ENCODE peak calls at places on chromosome 14, in nine cellular contexts. One of them, this sample, is unnamed.

GRCh38 chr14:106694638-106695393 is 1168.4 kb downstream of the TMEM121 start:
- DNase-seq in iPS-NIHi11: no peak
- DNase-seq in AG04449: no peak
- DNase-seq in CD8-positive, alpha-beta memory T cell: peak; percentile 51
- DNase-seq in epithelial cell of esophagus: peak; percentile 41
- DNase-seq in CD4-positive, CD25-positive, alpha-beta regulatory T cell: peak; percentile 30
- DNase-seq in stimulated activated CD4-positive, alpha-beta T cell treated with anti-CD3 and anti-CD28 coated beads, Interleukin-1b, Interleukin-23, amount 100 ng/mL, for 4 hours: peak; percentile 37
- DNase-seq in NCI-H774: peak; percentile 14
- DNase-seq in EL: no peak
- DNase-seq in this sample: no peak

GRCh38 chr14:21711360-21711961 is 37.8 kb upstream of the OR4E1 start:
- DNase-seq in iPS-NIHi11: peak; percentile 62
- DNase-seq in AG04449: peak; percentile 4
- DNase-seq in CD8-positive, alpha-beta memory T cell: no peak
- DNase-seq in epithelial cell of esophagus: peak; percentile 60
- DNase-seq in CD4-positive, CD25-positive, alpha-beta regulatory T cell: peak; percentile 46
- DNase-seq in stimulated activated CD4-positive, alpha-beta T cell treated with anti-CD3 and anti-CD28 coated beads, Interleukin-1b, Interleukin-23, amount 100 ng/mL, for 4 hours: no peak
- DNase-seq in NCI-H774: no peak
- DNase-seq in EL: peak; percentile 48
- DNase-seq in this sample: peak; percentile 71

GRCh38 chr14:89813485-89814080 is 140.9 kb downstream of the EFCAB11 start:
- DNase-seq in iPS-NIHi11: peak; percentile 37
- DNase-seq in AG04449: peak; percentile 96
- DNase-seq in CD8-positive, alpha-beta memory T cell: no peak
- DNase-seq in epithelial cell of esophagus: peak; percentile 60
- DNase-seq in CD4-positive, CD25-positive, alpha-beta regulatory T cell: no peak
- DNase-seq in stimulated activated CD4-positive, alpha-beta T cell treated with anti-CD3 and anti-CD28 coated beads, Interleukin-1b, Interleukin-23, amount 100 ng/mL, for 4 hours: no peak
- DNase-seq in NCI-H774: no peak
- DNase-seq in EL: peak; percentile 94
- DNase-seq in this sample: no peak

GRCh38 chr14:54550514-54550913 is 16.4 kb upstream of the SAMD4A start:
- DNase-seq in iPS-NIHi11: no peak
- DNase-seq in AG04449: no peak
- DNase-seq in CD8-positive, alpha-beta memory T cell: no peak
- DNase-seq in epithelial cell of esophagus: no peak
- DNase-seq in CD4-positive, CD25-positive, alpha-beta regulatory T cell: no peak
- DNase-seq in stimulated activated CD4-positive, alpha-beta T cell treated with anti-CD3 and anti-CD28 coated beads, Interleukin-1b, Interleukin-23, amount 100 ng/mL, for 4 hours: no peak
- DNase-seq in NCI-H774: no peak
- DNase-seq in EL: no peak
- DNase-seq in this sample: no peak

GRCh38 chr14:38197001-38197760 is 10.5 kb upstream of the SSTR1 start:
- DNase-seq in iPS-NIHi11: no peak
- DNase-seq in AG04449: no peak
- DNase-seq in CD8-positive, alpha-beta memory T cell: no peak
- DNase-seq in epithelial cell of esophagus: no peak
- DNase-seq in CD4-positive, CD25-positive, alpha-beta regulatory T cell: peak; percentile 31
- DNase-seq in stimulated activated CD4-positive, alpha-beta T cell treated with anti-CD3 and anti-CD28 coated beads, Interleukin-1b, Interleukin-23, amount 100 ng/mL, for 4 hours: no peak
- DNase-seq in NCI-H774: peak; percentile 9
- DNase-seq in EL: peak; percentile 27
- DNase-seq in this sample: peak; percentile 13

GRCh38 chr14:34851395-34851794 is 23.8 kb downstream of the BAZ1A start:
- DNase-seq in iPS-NIHi11: no peak
- DNase-seq in AG04449: no peak
- DNase-seq in CD8-positive, alpha-beta memory T cell: no peak
- DNase-seq in epithelial cell of esophagus: peak; percentile 83
- DNase-seq in CD4-positive, CD25-positive, alpha-beta regulatory T cell: no peak
- DNase-seq in stimulated activated CD4-positive, alpha-beta T cell treated with anti-CD3 and anti-CD28 coated beads, Interleukin-1b, Interleukin-23, amount 100 ng/mL, for 4 hours: no peak
- DNase-seq in NCI-H774: no peak
- DNase-seq in EL: no peak
- DNase-seq in this sample: peak; percentile 74

GRCh38 chr14:78135450-78135891 is 34.7 kb upstream of the NRXN3 start:
- DNase-seq in iPS-NIHi11: no peak
- DNase-seq in AG04449: no peak
- DNase-seq in CD8-positive, alpha-beta memory T cell: no peak
- DNase-seq in epithelial cell of esophagus: peak; percentile 84
- DNase-seq in CD4-positive, CD25-positive, alpha-beta regulatory T cell: no peak
- DNase-seq in stimulated activated CD4-positive, alpha-beta T cell treated with anti-CD3 and anti-CD28 coated beads, Interleukin-1b, Interleukin-23, amount 100 ng/mL, for 4 hours: no peak
- DNase-seq in NCI-H774: no peak
- DNase-seq in EL: peak; percentile 37
- DNase-seq in this sample: no peak

GRCh38 chr14:105180598-105181528 is at the start of gene NUDT14:
- DNase-seq in iPS-NIHi11: peak; percentile 99
- DNase-seq in AG04449: no peak
- DNase-seq in CD8-positive, alpha-beta memory T cell: peak; percentile 77
- DNase-seq in epithelial cell of esophagus: peak; percentile 83
- DNase-seq in CD4-positive, CD25-positive, alpha-beta regulatory T cell: peak; percentile 76
- DNase-seq in stimulated activated CD4-positive, alpha-beta T cell treated with anti-CD3 and anti-CD28 coated beads, Interleukin-1b, Interleukin-23, amount 100 ng/mL, for 4 hours: peak; percentile 86
- DNase-seq in NCI-H774: peak; percentile 72
- DNase-seq in EL: peak; percentile 56
- DNase-seq in this sample: peak; percentile 72

GRCh38 chr14:38211258-38211735 is 3.6 kb downstream of the SSTR1 start:
- DNase-seq in iPS-NIHi11: no peak
- DNase-seq in AG04449: no peak
- DNase-seq in CD8-positive, alpha-beta memory T cell: no peak
- DNase-seq in epithelial cell of esophagus: no peak
- DNase-seq in CD4-positive, CD25-positive, alpha-beta regulatory T cell: no peak
- DNase-seq in stimulated activated CD4-positive, alpha-beta T cell treated with anti-CD3 and anti-CD28 coated beads, Interleukin-1b, Interleukin-23, amount 100 ng/mL, for 4 hours: no peak
- DNase-seq in NCI-H774: no peak
- DNase-seq in EL: peak; percentile 38
- DNase-seq in this sample: peak; percentile 41

GRCh38 chr14:69540654-69541335 is 33.9 kb downstream of the CCDC177 start:
- DNase-seq in iPS-NIHi11: no peak
- DNase-seq in AG04449: no peak
- DNase-seq in CD8-positive, alpha-beta memory T cell: no peak
- DNase-seq in epithelial cell of esophagus: no peak
- DNase-seq in CD4-positive, CD25-positive, alpha-beta regulatory T cell: no peak
- DNase-seq in stimulated activated CD4-positive, alpha-beta T cell treated with anti-CD3 and anti-CD28 coated beads, Interleukin-1b, Interleukin-23, amount 100 ng/mL, for 4 hours: no peak
- DNase-seq in NCI-H774: no peak
- DNase-seq in EL: no peak
- DNase-seq in this sample: no peak

GRCh38 chr14:60381909-60382308 is 104.0 kb downstream of the C14orf39 start:
- DNase-seq in iPS-NIHi11: no peak
- DNase-seq in AG04449: no peak
- DNase-seq in CD8-positive, alpha-beta memory T cell: no peak
- DNase-seq in epithelial cell of esophagus: no peak
- DNase-seq in CD4-positive, CD25-positive, alpha-beta regulatory T cell: no peak
- DNase-seq in stimulated activated CD4-positive, alpha-beta T cell treated with anti-CD3 and anti-CD28 coated beads, Interleukin-1b, Interleukin-23, amount 100 ng/mL, for 4 hours: no peak
- DNase-seq in NCI-H774: no peak
- DNase-seq in EL: no peak
- DNase-seq in this sample: no peak

GRCh38 chr14:79246200-79246599 is 965.1 kb downstream of the DIO2 start:
- DNase-seq in iPS-NIHi11: no peak
- DNase-seq in AG04449: no peak
- DNase-seq in CD8-positive, alpha-beta memory T cell: no peak
- DNase-seq in epithelial cell of esophagus: no peak
- DNase-seq in CD4-positive, CD25-positive, alpha-beta regulatory T cell: no peak
- DNase-seq in stimulated activated CD4-positive, alpha-beta T cell treated with anti-CD3 and anti-CD28 coated beads, Interleukin-1b, Interleukin-23, amount 100 ng/mL, for 4 hours: no peak
- DNase-seq in NCI-H774: no peak
- DNase-seq in EL: no peak
- DNase-seq in this sample: no peak

GRCh38 chr14:42353315-42353714 is 746.6 kb downstream of the LRFN5 start:
- DNase-seq in iPS-NIHi11: no peak
- DNase-seq in AG04449: no peak
- DNase-seq in CD8-positive, alpha-beta memory T cell: no peak
- DNase-seq in epithelial cell of esophagus: no peak
- DNase-seq in CD4-positive, CD25-positive, alpha-beta regulatory T cell: no peak
- DNase-seq in stimulated activated CD4-positive, alpha-beta T cell treated with anti-CD3 and anti-CD28 coated beads, Interleukin-1b, Interleukin-23, amount 100 ng/mL, for 4 hours: no peak
- DNase-seq in NCI-H774: no peak
- DNase-seq in EL: no peak
- DNase-seq in this sample: no peak

GRCh38 chr14:64723691-64724577 is 19.7 kb downstream of the PLEKHG3 start:
- DNase-seq in iPS-NIHi11: no peak
- DNase-seq in AG04449: no peak
- DNase-seq in CD8-positive, alpha-beta memory T cell: peak; percentile 35
- DNase-seq in epithelial cell of esophagus: peak; percentile 88
- DNase-seq in CD4-positive, CD25-positive, alpha-beta regulatory T cell: no peak
- DNase-seq in stimulated activated CD4-positive, alpha-beta T cell treated with anti-CD3 and anti-CD28 coated beads, Interleukin-1b, Interleukin-23, amount 100 ng/mL, for 4 hours: no peak
- DNase-seq in NCI-H774: no peak
- DNase-seq in EL: no peak
- DNase-seq in this sample: no peak

GRCh38 chr14:56482306-56482705 is 97.3 kb upstream of the TMEM260 start:
- DNase-seq in iPS-NIHi11: peak; percentile 59
- DNase-seq in AG04449: no peak
- DNase-seq in CD8-positive, alpha-beta memory T cell: no peak
- DNase-seq in epithelial cell of esophagus: peak; percentile 28
- DNase-seq in CD4-positive, CD25-positive, alpha-beta regulatory T cell: no peak
- DNase-seq in stimulated activated CD4-positive, alpha-beta T cell treated with anti-CD3 and anti-CD28 coated beads, Interleukin-1b, Interleukin-23, amount 100 ng/mL, for 4 hours: no peak
- DNase-seq in NCI-H774: no peak
- DNase-seq in EL: peak; percentile 5
- DNase-seq in this sample: peak; percentile 41

GRCh38 chr14:33647385-33647786 is 303.5 kb downstream of the EGLN3 start:
- DNase-seq in iPS-NIHi11: no peak
- DNase-seq in AG04449: peak; percentile 89
- DNase-seq in CD8-positive, alpha-beta memory T cell: no peak
- DNase-seq in epithelial cell of esophagus: peak; percentile 99
- DNase-seq in CD4-positive, CD25-positive, alpha-beta regulatory T cell: no peak
- DNase-seq in stimulated activated CD4-positive, alpha-beta T cell treated with anti-CD3 and anti-CD28 coated beads, Interleukin-1b, Interleukin-23, amount 100 ng/mL, for 4 hours: no peak
- DNase-seq in NCI-H774: no peak
- DNase-seq in EL: peak; percentile 96
- DNase-seq in this sample: peak; percentile 87

GRCh38 chr14:21069388-21070082 is 569 bp upstream of the ARHGEF40 start:
- DNase-seq in iPS-NIHi11: peak; percentile 67
- DNase-seq in AG04449: no peak
- DNase-seq in CD8-positive, alpha-beta memory T cell: no peak
- DNase-seq in epithelial cell of esophagus: no peak
- DNase-seq in CD4-positive, CD25-positive, alpha-beta regulatory T cell: no peak
- DNase-seq in stimulated activated CD4-positive, alpha-beta T cell treated with anti-CD3 and anti-CD28 coated beads, Interleukin-1b, Interleukin-23, amount 100 ng/mL, for 4 hours: no peak
- DNase-seq in NCI-H774: no peak
- DNase-seq in EL: peak; percentile 56
- DNase-seq in this sample: no peak

GRCh38 chr14:100591453-100592371 is 4.5 kb upstream of the BEGAIN start:
- DNase-seq in iPS-NIHi11: no peak
- DNase-seq in AG04449: no peak
- DNase-seq in CD8-positive, alpha-beta memory T cell: no peak
- DNase-seq in epithelial cell of esophagus: no peak
- DNase-seq in CD4-positive, CD25-positive, alpha-beta regulatory T cell: no peak
- DNase-seq in stimulated activated CD4-positive, alpha-beta T cell treated with anti-CD3 and anti-CD28 coated beads, Interleukin-1b, Interleukin-23, amount 100 ng/mL, for 4 hours: no peak
- DNase-seq in NCI-H774: no peak
- DNase-seq in EL: no peak
- DNase-seq in this sample: no peak

GRCh38 chr14:101035466-101036225 is 132.1 kb upstream of the RTL1 start:
- DNase-seq in iPS-NIHi11: no peak
- DNase-seq in AG04449: no peak
- DNase-seq in CD8-positive, alpha-beta memory T cell: no peak
- DNase-seq in epithelial cell of esophagus: no peak
- DNase-seq in CD4-positive, CD25-positive, alpha-beta regulatory T cell: no peak
- DNase-seq in stimulated activated CD4-positive, alpha-beta T cell treated with anti-CD3 and anti-CD28 coated beads, Interleukin-1b, Interleukin-23, amount 100 ng/mL, for 4 hours: no peak
- DNase-seq in NCI-H774: no peak
- DNase-seq in EL: no peak
- DNase-seq in this sample: no peak

GRCh38 chr14:38039526-38039925 is 168.2 kb upstream of the SSTR1 start:
- DNase-seq in iPS-NIHi11: no peak
- DNase-seq in AG04449: no peak
- DNase-seq in CD8-positive, alpha-beta memory T cell: no peak
- DNase-seq in epithelial cell of esophagus: no peak
- DNase-seq in CD4-positive, CD25-positive, alpha-beta regulatory T cell: no peak
- DNase-seq in stimulated activated CD4-positive, alpha-beta T cell treated with anti-CD3 and anti-CD28 coated beads, Interleukin-1b, Interleukin-23, amount 100 ng/mL, for 4 hours: no peak
- DNase-seq in NCI-H774: no peak
- DNase-seq in EL: peak; percentile 42
- DNase-seq in this sample: no peak

GRCh38 chr14:31479026-31479425 is 8.8 kb downstream of the GPR33 start:
- DNase-seq in iPS-NIHi11: no peak
- DNase-seq in AG04449: no peak
- DNase-seq in CD8-positive, alpha-beta memory T cell: no peak
- DNase-seq in epithelial cell of esophagus: no peak
- DNase-seq in CD4-positive, CD25-positive, alpha-beta regulatory T cell: no peak
- DNase-seq in stimulated activated CD4-positive, alpha-beta T cell treated with anti-CD3 and anti-CD28 coated beads, Interleukin-1b, Interleukin-23, amount 100 ng/mL, for 4 hours: no peak
- DNase-seq in NCI-H774: no peak
- DNase-seq in EL: no peak
- DNase-seq in this sample: no peak

GRCh38 chr14:22900088-22900799 is 17.2 kb downstream of the REM2 start:
- DNase-seq in iPS-NIHi11: peak; percentile 73
- DNase-seq in AG04449: no peak
- DNase-seq in CD8-positive, alpha-beta memory T cell: no peak
- DNase-seq in epithelial cell of esophagus: peak; percentile 82
- DNase-seq in CD4-positive, CD25-positive, alpha-beta regulatory T cell: peak; percentile 71
- DNase-seq in stimulated activated CD4-positive, alpha-beta T cell treated with anti-CD3 and anti-CD28 coated beads, Interleukin-1b, Interleukin-23, amount 100 ng/mL, for 4 hours: peak; percentile 52
- DNase-seq in NCI-H774: no peak
- DNase-seq in EL: peak; percentile 76
- DNase-seq in this sample: peak; percentile 85

GRCh38 chr14:72643317-72643801 is 250.5 kb downstream of the DPF3 start:
- DNase-seq in iPS-NIHi11: no peak
- DNase-seq in AG04449: peak; percentile 95
- DNase-seq in CD8-positive, alpha-beta memory T cell: no peak
- DNase-seq in epithelial cell of esophagus: peak; percentile 97
- DNase-seq in CD4-positive, CD25-positive, alpha-beta regulatory T cell: no peak
- DNase-seq in stimulated activated CD4-positive, alpha-beta T cell treated with anti-CD3 and anti-CD28 coated beads, Interleukin-1b, Interleukin-23, amount 100 ng/mL, for 4 hours: no peak
- DNase-seq in NCI-H774: no peak
- DNase-seq in EL: peak; percentile 99
- DNase-seq in this sample: peak; percentile 98

GRCh38 chr14:89531661-89532335 is 114.8 kb upstream of the FOXN3 start:
- DNase-seq in iPS-NIHi11: no peak
- DNase-seq in AG04449: no peak
- DNase-seq in CD8-positive, alpha-beta memory T cell: no peak
- DNase-seq in epithelial cell of esophagus: no peak
- DNase-seq in CD4-positive, CD25-positive, alpha-beta regulatory T cell: no peak
- DNase-seq in stimulated activated CD4-positive, alpha-beta T cell treated with anti-CD3 and anti-CD28 coated beads, Interleukin-1b, Interleukin-23, amount 100 ng/mL, for 4 hours: no peak
- DNase-seq in NCI-H774: no peak
- DNase-seq in EL: no peak
- DNase-seq in this sample: no peak

This sample was measured in dermis blood vessel endothelial cell.